ENCODE peak calls at places on chromosomes 1 and 21, in nine cellular contexts. M is stimulated activated CD8-positive, alpha-beta memory T cell treated with anti-CD3 and anti-CD28 coated beads, Interleukin-15, amount 100 ng/mL, for 1 hour; O is AG04450; X is fibroblast of the conjunctiva; S is activated T-cell treated with anti-CD3 and anti-CD28 coated beads, Interleukin-2, amount 50 U/mL, for 1 hour; W is activated CD8-positive, alpha-beta memory T cell treated with anti-CD3 and anti-CD28 coated beads, Interleukin-2, amount 50 U/mL, for 4 hours; K is stimulated activated CD4-positive, alpha-beta T cell treated with anti-CD3 and anti-CD28 coated beads, Interleukin-12 subunit alpha, Interleukin-12 subunit beta, amount 100 ng/mL, for 4 hours; D is fibroblast of lung; Y is Calu3. L is an unnamed sample.

GRCh38 chr1:12143631-12144155 is 23.1 kb upstream of the TNFRSF1B start:
- DNase-seq in K (no peak), O (peak; percentile 94), M (no peak), D (peak; percentile 95), S (peak; percentile 43), X (peak; percentile 93), W (no peak), Y (peak; percentile 43), L (no peak)

GRCh38 chr21:34372321-34372720 is 3.0 kb upstream of the SMIM11 start:
- DNase-seq in S (no peak), M (no peak), K (no peak), W (no peak), O (no peak), D (no peak), Y (no peak), X (no peak), L (no peak)

GRCh38 chr1:56511323-56511722 is 68.0 kb downstream of the PLPP3 start:
- DNase-seq in W (no peak), Y (no peak), X (no peak), M (no peak), D (no peak), K (no peak), S (no peak), O (no peak), L (no peak)

GRCh38 chr1:76278711-76279386 is 204.3 kb downstream of the ST6GALNAC3 start:
- DNase-seq in D (no peak), M (no peak), O (no peak), W (no peak), K (no peak), Y (no peak), X (no peak), S (no peak), L (no peak)

GRCh38 chr1:65820983-65821382 is 28.3 kb downstream of the PDE4B start:
- DNase-seq in S (no peak), X (peak; percentile 86), D (peak; percentile 97), O (peak; percentile 81), K (no peak), W (no peak), Y (no peak), M (no peak), L (no peak)

GRCh38 chr21:36656138-36656537 is 42.8 kb upstream of the SIM2 start:
- DNase-seq in S (no peak), W (no peak), D (no peak), M (no peak), K (no peak), O (no peak), Y (peak; percentile 72), X (no peak), L (no peak)

GRCh38 chr1:151568626-151569088 is 28.5 kb downstream of the TUFT1 start:
- DNase-seq in K (no peak), X (no peak), O (no peak), W (peak; percentile 23), Y (no peak), S (no peak), M (no peak), D (no peak), L (no peak)

GRCh38 chr1:43668956-43669355 is 19.0 kb downstream of the KDM4A start:
- DNase-seq in S (no peak), W (no peak), Y (no peak), O (no peak), X (no peak), M (no peak), D (no peak), K (no peak), L (no peak)

GRCh38 chr21:40179167-40179566 is 311.9 kb downstream of the PCP4 start:
- DNase-seq in D (no peak), S (no peak), M (no peak), X (no peak), W (no peak), O (no peak), K (no peak), Y (no peak), L (no peak)

GRCh38 chr1:63316540-63316939 is 5.8 kb upstream of the FOXD3 start:
- DNase-seq in M (no peak), Y (no peak), D (no peak), W (no peak), X (no peak), S (no peak), K (no peak), O (no peak), L (no peak)

GRCh38 chr1:200837931-200838571 is 34.7 kb upstream of the GPR25 start:
- DNase-seq in D (peak; percentile 59), X (no peak), W (no peak), O (no peak), M (no peak), K (no peak), Y (no peak), S (no peak), L (no peak)

GRCh38 chr1:19504796-19505693 is 19.7 kb upstream of the CAPZB start:
- DNase-seq in M (no peak), D (peak; percentile 98), X (peak; percentile 63), W (no peak), O (peak; percentile 89), S (no peak), K (no peak), Y (no peak), L (no peak)

GRCh38 chr1:21955474-21956281 is 18.6 kb upstream of the HSPG2 start:
- DNase-seq in X (no peak), Y (no peak), W (no peak), O (no peak), S (no peak), D (no peak), M (no peak), K (no peak), L (no peak)

GRCh38 chr21:38310619-38311018 is 53.8 kb downstream of the KCNJ15 start:
- DNase-seq in O (no peak), D (peak; percentile 71), X (peak; percentile 46), Y (no peak), M (no peak), S (no peak), K (no peak), W (no peak), L (no peak)

GRCh38 chr1:23100074-23100748 is 68.4 kb downstream of the LUZP1 start:
- DNase-seq in D (peak; percentile 89), Y (no peak), K (no peak), X (peak; percentile 62), O (peak; percentile 86), S (no peak), M (no peak), W (peak; percentile 24), L (peak; percentile 70)

GRCh38 chr1:29974345-29974744 is 738.0 kb downstream of the PTPRU start:
- DNase-seq in O (peak; percentile 73), D (peak; percentile 2), S (no peak), X (peak; percentile 20), K (no peak), M (no peak), W (no peak), Y (peak; percentile 54), L (no peak)

GRCh38 chr1:36208978-36209708 is 15.1 kb upstream of the THRAP3 start:
- DNase-seq in W (no peak), K (no peak), S (no peak), X (no peak), Y (no peak), D (no peak), M (no peak), O (no peak), L (no peak)